ENCODE peak calls at places on chromosome 15, in five cellular contexts. One of them, this sample, is unnamed.

GRCh38 chr15:69790632-69791031 is 307.1 kb downstream of the TLE3 start:
- DNase-seq in aorta: no peak
- DNase-seq in NCI-H1436 treated with DMSO at 0.1 percent for 48 hours: no peak
- DNase-seq in stimulated activated naive CD4-positive, alpha-beta T cell: no peak
- DNase-seq in activated T-helper 1 cell treated with anti-CD3 and anti-CD28 coated beads, Interleukin-2, amount 50 U/mL, for 16 hours: no peak
- DNase-seq in this sample: no peak

GRCh38 chr15:99542828-99543227 is 23.0 kb upstream of the MEF2A start:
- DNase-seq in aorta: no peak
- DNase-seq in NCI-H1436 treated with DMSO at 0.1 percent for 48 hours: no peak
- DNase-seq in stimulated activated naive CD4-positive, alpha-beta T cell: no peak
- DNase-seq in activated T-helper 1 cell treated with anti-CD3 and anti-CD28 coated beads, Interleukin-2, amount 50 U/mL, for 16 hours: no peak
- DNase-seq in this sample: no peak

GRCh38 chr15:100627789-100628395 is 25.5 kb downstream of the ASB7 start:
- DNase-seq in aorta: no peak
- DNase-seq in NCI-H1436 treated with DMSO at 0.1 percent for 48 hours: peak; percentile 0
- DNase-seq in stimulated activated naive CD4-positive, alpha-beta T cell: peak; percentile 50
- DNase-seq in activated T-helper 1 cell treated with anti-CD3 and anti-CD28 coated beads, Interleukin-2, amount 50 U/mL, for 16 hours: peak; percentile 33
- DNase-seq in this sample: peak; percentile 23

GRCh38 chr15:77974098-77974414 is 103.5 kb downstream of the TBC1D2B start:
- DNase-seq in aorta: peak; percentile 83
- DNase-seq in NCI-H1436 treated with DMSO at 0.1 percent for 48 hours: no peak
- DNase-seq in stimulated activated naive CD4-positive, alpha-beta T cell: no peak
- DNase-seq in activated T-helper 1 cell treated with anti-CD3 and anti-CD28 coated beads, Interleukin-2, amount 50 U/mL, for 16 hours: no peak
- DNase-seq in this sample: no peak

GRCh38 chr15:59997070-59997701 is 6.9 kb upstream of the FOXB1 start:
- DNase-seq in aorta: no peak
- DNase-seq in NCI-H1436 treated with DMSO at 0.1 percent for 48 hours: no peak
- DNase-seq in stimulated activated naive CD4-positive, alpha-beta T cell: peak; percentile 39
- DNase-seq in activated T-helper 1 cell treated with anti-CD3 and anti-CD28 coated beads, Interleukin-2, amount 50 U/mL, for 16 hours: peak; percentile 23
- DNase-seq in this sample: no peak

GRCh38 chr15:31375772-31376171 is 49.1 kb downstream of the KLF13 start:
- DNase-seq in aorta: no peak
- DNase-seq in NCI-H1436 treated with DMSO at 0.1 percent for 48 hours: no peak
- DNase-seq in stimulated activated naive CD4-positive, alpha-beta T cell: no peak
- DNase-seq in activated T-helper 1 cell treated with anti-CD3 and anti-CD28 coated beads, Interleukin-2, amount 50 U/mL, for 16 hours: no peak
- DNase-seq in this sample: no peak

GRCh38 chr15:78195735-78196201 is 38.6 kb downstream of the ACSBG1 start:
- DNase-seq in aorta: peak; percentile 70
- DNase-seq in NCI-H1436 treated with DMSO at 0.1 percent for 48 hours: no peak
- DNase-seq in stimulated activated naive CD4-positive, alpha-beta T cell: peak; percentile 23
- DNase-seq in activated T-helper 1 cell treated with anti-CD3 and anti-CD28 coated beads, Interleukin-2, amount 50 U/mL, for 16 hours: peak; percentile 20
- DNase-seq in this sample: no peak

GRCh38 chr15:47194718-47195117 is 522.6 kb upstream of the SEMA6D start:
- DNase-seq in aorta: no peak
- DNase-seq in NCI-H1436 treated with DMSO at 0.1 percent for 48 hours: no peak
- DNase-seq in stimulated activated naive CD4-positive, alpha-beta T cell: no peak
- DNase-seq in activated T-helper 1 cell treated with anti-CD3 and anti-CD28 coated beads, Interleukin-2, amount 50 U/mL, for 16 hours: no peak
- DNase-seq in this sample: no peak

GRCh38 chr15:44726568-44727461 is 9.5 kb upstream of the TRIM69 start:
- DNase-seq in aorta: no peak
- DNase-seq in NCI-H1436 treated with DMSO at 0.1 percent for 48 hours: no peak
- DNase-seq in stimulated activated naive CD4-positive, alpha-beta T cell: peak; percentile 73
- DNase-seq in activated T-helper 1 cell treated with anti-CD3 and anti-CD28 coated beads, Interleukin-2, amount 50 U/mL, for 16 hours: peak; percentile 63
- DNase-seq in this sample: no peak

GRCh38 chr15:79179108-79179561 is 88.6 kb upstream of the RASGRF1 start:
- DNase-seq in aorta: no peak
- DNase-seq in NCI-H1436 treated with DMSO at 0.1 percent for 48 hours: no peak
- DNase-seq in stimulated activated naive CD4-positive, alpha-beta T cell: no peak
- DNase-seq in activated T-helper 1 cell treated with anti-CD3 and anti-CD28 coated beads, Interleukin-2, amount 50 U/mL, for 16 hours: no peak
- DNase-seq in this sample: no peak

GRCh38 chr15:48041454-48041853 is 79.3 kb upstream of the SLC24A5 start:
- DNase-seq in aorta: no peak
- DNase-seq in NCI-H1436 treated with DMSO at 0.1 percent for 48 hours: no peak
- DNase-seq in stimulated activated naive CD4-positive, alpha-beta T cell: no peak
- DNase-seq in activated T-helper 1 cell treated with anti-CD3 and anti-CD28 coated beads, Interleukin-2, amount 50 U/mL, for 16 hours: no peak
- DNase-seq in this sample: no peak

GRCh38 chr15:81373996-81374395 is at the start of gene TMC3:
- DNase-seq in aorta: no peak
- DNase-seq in NCI-H1436 treated with DMSO at 0.1 percent for 48 hours: no peak
- DNase-seq in stimulated activated naive CD4-positive, alpha-beta T cell: no peak
- DNase-seq in activated T-helper 1 cell treated with anti-CD3 and anti-CD28 coated beads, Interleukin-2, amount 50 U/mL, for 16 hours: no peak
- DNase-seq in this sample: no peak

GRCh38 chr15:63833246-63833696 is 477 bp downstream of the HERC1 start:
- DNase-seq in aorta: peak; percentile 82
- DNase-seq in NCI-H1436 treated with DMSO at 0.1 percent for 48 hours: no peak
- DNase-seq in stimulated activated naive CD4-positive, alpha-beta T cell: peak; percentile 42
- DNase-seq in activated T-helper 1 cell treated with anti-CD3 and anti-CD28 coated beads, Interleukin-2, amount 50 U/mL, for 16 hours: no peak
- DNase-seq in this sample: no peak

GRCh38 chr15:99564221-99565030 is 1.4 kb upstream of the MEF2A start:
- DNase-seq in aorta: no peak
- DNase-seq in NCI-H1436 treated with DMSO at 0.1 percent for 48 hours: no peak
- DNase-seq in stimulated activated naive CD4-positive, alpha-beta T cell: no peak
- DNase-seq in activated T-helper 1 cell treated with anti-CD3 and anti-CD28 coated beads, Interleukin-2, amount 50 U/mL, for 16 hours: no peak
- DNase-seq in this sample: peak; percentile 74

GRCh38 chr15:32828507-32829186 is 110.8 kb downstream of the GREM1 start:
- DNase-seq in aorta: no peak
- DNase-seq in NCI-H1436 treated with DMSO at 0.1 percent for 48 hours: no peak
- DNase-seq in stimulated activated naive CD4-positive, alpha-beta T cell: no peak
- DNase-seq in activated T-helper 1 cell treated with anti-CD3 and anti-CD28 coated beads, Interleukin-2, amount 50 U/mL, for 16 hours: no peak
- DNase-seq in this sample: peak; percentile 33

GRCh38 chr15:42800731-42801474 is 64.0 kb upstream of the CDAN1 start:
- DNase-seq in aorta: no peak
- DNase-seq in NCI-H1436 treated with DMSO at 0.1 percent for 48 hours: no peak
- DNase-seq in stimulated activated naive CD4-positive, alpha-beta T cell: no peak
- DNase-seq in activated T-helper 1 cell treated with anti-CD3 and anti-CD28 coated beads, Interleukin-2, amount 50 U/mL, for 16 hours: no peak
- DNase-seq in this sample: no peak

GRCh38 chr15:73284073-73284472 is 84.7 kb downstream of the HCN4 start:
- DNase-seq in aorta: no peak
- DNase-seq in NCI-H1436 treated with DMSO at 0.1 percent for 48 hours: no peak
- DNase-seq in stimulated activated naive CD4-positive, alpha-beta T cell: no peak
- DNase-seq in activated T-helper 1 cell treated with anti-CD3 and anti-CD28 coated beads, Interleukin-2, amount 50 U/mL, for 16 hours: no peak
- DNase-seq in this sample: no peak

GRCh38 chr15:89364341-89364740 is 29.7 kb upstream of the POLG start:
- DNase-seq in aorta: no peak
- DNase-seq in NCI-H1436 treated with DMSO at 0.1 percent for 48 hours: no peak
- DNase-seq in stimulated activated naive CD4-positive, alpha-beta T cell: no peak
- DNase-seq in activated T-helper 1 cell treated with anti-CD3 and anti-CD28 coated beads, Interleukin-2, amount 50 U/mL, for 16 hours: no peak
- DNase-seq in this sample: no peak

GRCh38 chr15:25689592-25689991 is 173.5 kb downstream of the ATP10A start:
- DNase-seq in aorta: peak; percentile 12
- DNase-seq in NCI-H1436 treated with DMSO at 0.1 percent for 48 hours: no peak
- DNase-seq in stimulated activated naive CD4-positive, alpha-beta T cell: no peak
- DNase-seq in activated T-helper 1 cell treated with anti-CD3 and anti-CD28 coated beads, Interleukin-2, amount 50 U/mL, for 16 hours: no peak
- DNase-seq in this sample: no peak

GRCh38 chr15:44101944-44102343 is 93.1 kb downstream of the FRMD5 start:
- DNase-seq in aorta: no peak
- DNase-seq in NCI-H1436 treated with DMSO at 0.1 percent for 48 hours: no peak
- DNase-seq in stimulated activated naive CD4-positive, alpha-beta T cell: no peak
- DNase-seq in activated T-helper 1 cell treated with anti-CD3 and anti-CD28 coated beads, Interleukin-2, amount 50 U/mL, for 16 hours: no peak
- DNase-seq in this sample: no peak

GRCh38 chr15:58065445-58066041 is at the start of gene ALDH1A2:
- DNase-seq in aorta: peak; percentile 77
- DNase-seq in NCI-H1436 treated with DMSO at 0.1 percent for 48 hours: no peak
- DNase-seq in stimulated activated naive CD4-positive, alpha-beta T cell: no peak
- DNase-seq in activated T-helper 1 cell treated with anti-CD3 and anti-CD28 coated beads, Interleukin-2, amount 50 U/mL, for 16 hours: no peak
- DNase-seq in this sample: no peak

GRCh38 chr15:79308874-79309273 is 2.0 kb upstream of the TMED3 start:
- DNase-seq in aorta: no peak
- DNase-seq in NCI-H1436 treated with DMSO at 0.1 percent for 48 hours: no peak
- DNase-seq in stimulated activated naive CD4-positive, alpha-beta T cell: no peak
- DNase-seq in activated T-helper 1 cell treated with anti-CD3 and anti-CD28 coated beads, Interleukin-2, amount 50 U/mL, for 16 hours: no peak
- DNase-seq in this sample: no peak

GRCh38 chr15:41790169-41790568 is 15.9 kb downstream of the MAPKBP1 start:
- DNase-seq in aorta: no peak
- DNase-seq in NCI-H1436 treated with DMSO at 0.1 percent for 48 hours: no peak
- DNase-seq in stimulated activated naive CD4-positive, alpha-beta T cell: no peak
- DNase-seq in activated T-helper 1 cell treated with anti-CD3 and anti-CD28 coated beads, Interleukin-2, amount 50 U/mL, for 16 hours: no peak
- DNase-seq in this sample: no peak

GRCh38 chr15:48467801-48468200 is 136.6 kb downstream of the DUT start:
- DNase-seq in aorta: no peak
- DNase-seq in NCI-H1436 treated with DMSO at 0.1 percent for 48 hours: no peak
- DNase-seq in stimulated activated naive CD4-positive, alpha-beta T cell: no peak
- DNase-seq in activated T-helper 1 cell treated with anti-CD3 and anti-CD28 coated beads, Interleukin-2, amount 50 U/mL, for 16 hours: no peak
- DNase-seq in this sample: no peak

GRCh38 chr15:24955549-24955929 is 752 bp downstream of the SNRPN start:
- DNase-seq in aorta: no peak
- DNase-seq in NCI-H1436 treated with DMSO at 0.1 percent for 48 hours: no peak
- DNase-seq in stimulated activated naive CD4-positive, alpha-beta T cell: peak; percentile 7
- DNase-seq in activated T-helper 1 cell treated with anti-CD3 and anti-CD28 coated beads, Interleukin-2, amount 50 U/mL, for 16 hours: no peak
- DNase-seq in this sample: no peak

GRCh38 chr15:99485153-99485947 is 80.4 kb upstream of the MEF2A start:
- DNase-seq in aorta: no peak
- DNase-seq in NCI-H1436 treated with DMSO at 0.1 percent for 48 hours: no peak
- DNase-seq in stimulated activated naive CD4-positive, alpha-beta T cell: no peak
- DNase-seq in activated T-helper 1 cell treated with anti-CD3 and anti-CD28 coated beads, Interleukin-2, amount 50 U/mL, for 16 hours: no peak
- DNase-seq in this sample: no peak